ENCODE peak calls at places on chromosomes 11 and 22, in nine cellular contexts. L is foreskin fibroblast; R is CD8-positive, alpha-beta memory T cell; Q is naive thymus-derived CD4-positive, alpha-beta T cell; N is AG04449; P is A549; S is tibial nerve; W is heart right ventricle; Y is neural progenitor cell. X is an unnamed sample.

GRCh38 chr11:43072096-43072495 is 239.7 kb upstream of the API5 start:
- DNase-seq in S (no peak), Y (peak), W (no peak), L (no peak), N (no peak), Q (no peak), R (no peak), P (no peak), X (no peak)

GRCh38 chr11:128582496-128583366 is 4.6 kb downstream of the ETS1 start:
- DNase-seq in R (no peak), Y (peak), Q (no peak), S (no peak), L (peak), W (no peak), N (peak), P (peak), X (no peak)

GRCh38 chr11:78220218-78221157 is 31.8 kb downstream of the USP35 start:
- DNase-seq in Y (no peak), P (no peak), R (no peak), W (peak), N (no peak), Q (no peak), L (no peak), S (no peak), X (peak)

GRCh38 chr11:6855971-6856542 is 6.8 kb upstream of the OR10A2 start:
- DNase-seq in L (peak), W (no peak), R (no peak), N (no peak), Y (peak), S (no peak), Q (no peak), P (peak), X (no peak)

GRCh38 chr22:47794851-47795250 is 1032.4 kb downstream of the TBC1D22A start:
- DNase-seq in P (no peak), L (no peak), R (no peak), N (no peak), W (no peak), Q (no peak), S (no peak), Y (no peak), X (peak)

GRCh38 chr11:78476066-78476465 is 58.4 kb upstream of the GAB2 start:
- DNase-seq in W (no peak), P (peak), Q (no peak), L (no peak), R (no peak), N (no peak), S (no peak), Y (no peak), X (no peak)

GRCh38 chr22:29716814-29717213 is 3.0 kb upstream of the CABP7 start:
- DNase-seq in Q (no peak), N (no peak), L (peak), Y (peak), R (no peak), W (peak), S (peak), P (peak), X (no peak)

GRCh38 chr11:123196060-123196714 is 1.1 kb upstream of the CLMP start:
- DNase-seq in W (no peak), P (no peak), S (no peak), R (no peak), L (no peak), Y (peak), Q (no peak), N (no peak), X (peak)

GRCh38 chr11:2929511-2929879 is 275 bp upstream of the PHLDA2 start:
- DNase-seq in Y (peak), W (no peak), S (no peak), R (no peak), P (peak), Q (no peak), N (no peak), L (peak), X (no peak)

GRCh38 chr11:117122546-117122945 is 21.5 kb upstream of the PAFAH1B2 start:
- DNase-seq in P (no peak), W (no peak), Q (no peak), N (no peak), L (no peak), R (no peak), Y (no peak), S (no peak), X (no peak)

GRCh38 chr22:49295851-49296560 is 531.7 kb downstream of the BRD1 start:
- DNase-seq in L (no peak), P (no peak), N (no peak), R (no peak), S (no peak), Y (no peak), Q (no peak), W (no peak), X (peak)

GRCh38 chr11:35689081-35689996 is 26.8 kb downstream of the TRIM44 start:
- DNase-seq in R (no peak), S (no peak), Y (no peak), W (no peak), Q (no peak), N (no peak), L (no peak), P (no peak), X (no peak)

GRCh38 chr11:100949443-100949842 is 180.2 kb downstream of the PGR start:
- DNase-seq in L (no peak), R (no peak), W (no peak), N (no peak), P (no peak), S (no peak), Q (no peak), Y (no peak), X (no peak)

GRCh38 chr11:103338621-103339484 is 229.6 kb downstream of the DYNC2H1 start:
- DNase-seq in W (no peak), L (peak), R (no peak), S (no peak), N (no peak), Q (no peak), P (peak), Y (peak), X (no peak)

GRCh38 chr22:28053871-28054621 is 135.0 kb upstream of the PITPNB start:
- DNase-seq in Q (no peak), R (no peak), P (no peak), S (no peak), N (no peak), W (no peak), Y (no peak), L (peak), X (no peak)

GRCh38 chr11:6925636-6926207 is 504 bp upstream of the ZNF215 start:
- DNase-seq in P (no peak), S (no peak), R (no peak), W (no peak), L (peak), N (no peak), Q (no peak), Y (peak), X (no peak)

DNA sequence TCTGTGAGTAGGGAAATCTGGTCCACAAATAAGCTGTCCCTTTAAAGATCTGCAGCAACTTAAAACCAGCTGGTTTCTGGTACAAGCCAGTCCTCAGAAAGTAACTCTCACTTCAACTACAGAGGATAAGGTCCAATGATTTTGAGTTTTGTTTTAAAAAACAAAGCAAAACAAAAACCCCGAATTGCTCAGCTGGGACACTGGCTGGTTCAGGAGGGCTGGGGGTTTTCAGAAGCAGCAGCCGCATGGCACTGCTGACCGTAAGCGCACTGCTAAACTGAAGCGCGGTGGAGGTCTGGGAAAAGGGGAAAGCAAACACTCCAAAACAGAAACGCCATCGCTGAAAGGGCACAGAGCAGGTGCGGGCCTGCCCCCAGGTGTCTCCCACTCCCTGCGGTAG is 59.7 kb downstream of the MICAL3 start:
- DNase-seq in Q (no peak), R (no peak), W (no peak), S (no peak), L (peak), Y (no peak), N (no peak), P (no peak), X (no peak)
- H3K4me3 ChIP-seq in Q (no peak), R (no peak), W (no peak), S (no peak), L (no peak), Y (no peak), N (no peak), P (no peak), X (no peak)

GRCh38 chr11:9089061-9089460 is 2.3 kb downstream of the SCUBE2 start:
- DNase-seq in L (no peak), P (no peak), Y (no peak), W (no peak), N (no peak), S (no peak), Q (no peak), R (no peak), X (no peak)

GRCh38 chr11:9091044-9091936 is at the start of gene SCUBE2:
- DNase-seq in Y (peak), P (no peak), R (no peak), N (no peak), W (no peak), L (peak), S (no peak), Q (no peak), X (no peak)

GRCh38 chr11:9089636-9090035 is 1.8 kb downstream of the SCUBE2 start:
- DNase-seq in Q (no peak), S (no peak), R (no peak), P (no peak), Y (no peak), N (no peak), L (no peak), W (no peak), X (no peak)

GRCh38 chr11:9092085-9092484 is 686 bp upstream of the SCUBE2 start:
- DNase-seq in R (no peak), S (no peak), P (no peak), L (no peak), W (no peak), N (no peak), Y (no peak), Q (no peak), X (no peak)

DNA sequence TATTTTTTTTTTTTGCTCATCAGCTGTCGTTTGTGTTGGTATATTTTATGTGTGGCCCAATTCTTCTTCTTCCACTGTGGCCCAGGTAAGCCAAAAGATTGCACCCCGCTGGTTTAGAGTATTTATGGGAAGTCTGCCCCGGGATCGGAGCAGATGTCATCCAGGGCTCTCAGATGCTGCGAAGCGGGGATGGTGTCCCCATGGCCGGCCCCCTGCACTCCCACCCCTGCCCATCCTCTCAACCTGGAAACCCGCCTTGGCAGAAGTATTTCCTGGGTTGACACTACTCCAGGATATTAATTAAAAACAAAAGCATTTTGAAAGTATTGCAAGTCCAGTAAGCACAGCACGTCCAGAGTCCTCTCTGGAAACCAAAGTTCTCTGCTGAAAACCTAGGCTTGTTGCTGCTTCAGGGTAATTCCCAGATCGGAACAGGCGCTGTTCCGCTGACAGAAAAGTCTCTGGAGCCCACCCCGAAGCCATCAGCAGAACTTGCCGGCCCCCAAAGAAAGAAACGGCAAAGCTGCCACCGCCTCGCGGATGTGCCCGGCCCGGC is 833 bp downstream of the SCUBE2 start:
- DNase-seq in L (peak), Y (peak), P (no peak), N (no peak), W (no peak), Q (no peak), S (no peak), R (no peak), X (no peak)
- H3K4me3 ChIP-seq in L (peak), Y (peak), P (peak), N (peak), W (peak), Q (no peak), S (peak), R (no peak), X (no peak)

GRCh38 chr22:39311592-39312400 is 7.6 kb downstream of the RPL3 start:
- DNase-seq in Y (no peak), S (no peak), R (no peak), W (no peak), L (peak), Q (no peak), P (no peak), N (no peak), X (no peak)
- H3K4me3 ChIP-seq in Y (no peak), S (no peak), R (no peak), W (no peak), L (no peak), Q (no peak), P (no peak), N (no peak), X (no peak)

GRCh38 chr11:64776425-64776824 is 1.9 kb downstream of the SF1 start:
- DNase-seq in N (no peak), P (no peak), L (no peak), S (no peak), W (no peak), Y (no peak), R (no peak), Q (no peak), X (no peak)
- H3K4me3 ChIP-seq in N (peak), P (peak), L (peak), S (peak), W (no peak), Y (peak), R (peak), Q (peak), X (no peak)

GRCh38 chr11:65869643-65870306 is 2.8 kb downstream of the EFEMP2 start:
- DNase-seq in W (no peak), P (no peak), S (no peak), L (no peak), R (no peak), Q (no peak), N (no peak), Y (no peak), X (no peak)

GRCh38 chr11:65871811-65872548 is 620 bp downstream of the EFEMP2 start:
- DNase-seq in S (no peak), R (no peak), N (no peak), P (no peak), W (no peak), Y (peak), Q (no peak), L (peak), X (no peak)

GRCh38 chr11:65870706-65871681 is 1.6 kb downstream of the EFEMP2 start:
- DNase-seq in S (no peak), R (no peak), Y (no peak), P (no peak), Q (no peak), N (no peak), L (no peak), W (peak), X (no peak)

GRCh38 chr11:65868907-65869306 is 3.7 kb downstream of the EFEMP2 start:
- DNase-seq in S (no peak), P (no peak), W (no peak), Q (no peak), R (no peak), N (no peak), Y (no peak), L (no peak), X (no peak)

DNA sequence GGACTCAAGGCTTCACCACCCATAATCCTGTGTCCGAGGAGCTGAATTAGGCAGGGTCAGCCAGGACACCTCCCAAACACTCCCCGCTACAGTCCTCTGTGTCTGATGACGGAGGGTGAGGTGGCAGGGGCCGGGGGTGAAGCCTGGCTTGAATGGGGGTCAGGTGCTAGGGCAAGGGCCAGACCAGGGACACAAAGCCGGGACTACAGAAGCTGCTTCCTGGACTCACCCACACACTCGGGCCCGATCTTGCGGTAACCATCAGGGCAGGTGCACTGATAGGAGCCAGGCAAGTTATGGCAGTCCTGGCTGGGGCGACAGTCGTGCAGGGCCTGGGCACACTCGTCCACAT is 2.3 kb downstream of the EFEMP2 start:
- DNase-seq in P (no peak), R (no peak), N (no peak), Y (no peak), S (no peak), W (no peak), L (no peak), Q (no peak), X (no peak)
- H3K4me3 ChIP-seq in P (no peak), R (no peak), N (peak), Y (no peak), S (no peak), W (no peak), L (no peak), Q (no peak), X (no peak)

DNA sequence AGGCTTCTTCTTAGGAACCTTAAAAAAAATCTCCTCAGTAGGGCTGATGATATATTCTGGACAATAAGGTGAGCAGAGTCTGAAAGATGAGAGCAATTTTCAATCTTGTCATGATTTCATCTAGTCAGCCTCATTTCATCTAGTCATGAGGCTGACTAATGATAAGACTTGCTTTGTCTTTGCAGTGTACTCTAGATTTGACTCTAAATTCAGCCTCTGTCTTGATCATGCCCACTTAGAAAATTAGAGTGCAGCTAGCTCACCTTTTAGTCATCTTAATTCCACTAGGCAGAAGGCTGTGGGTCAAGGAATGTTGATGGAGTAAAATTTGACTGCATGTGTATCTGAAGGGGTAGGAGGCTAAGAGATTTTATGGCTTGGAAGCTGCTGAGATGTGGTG is 5.5 kb downstream of the EHF start:
- DNase-seq in L (peak), P (no peak), Y (no peak), N (no peak), S (no peak), R (no peak), Q (no peak), W (no peak), X (no peak)
- H3K4me3 ChIP-seq in L (no peak), P (no peak), Y (no peak), N (no peak), S (no peak), R (no peak), Q (no peak), W (no peak), X (no peak)

GRCh38 chr11:57597461-57597892 is at the start of gene SERPING1:
- DNase-seq in S (peak), W (peak), Y (no peak), Q (no peak), N (no peak), L (peak), P (no peak), R (no peak), X (peak)
- H3K4me3 ChIP-seq in S (peak), W (peak), Y (peak), Q (no peak), N (peak), L (peak), P (peak), R (no peak), X (peak)